ENCODE peak calls at places on chromosome X, in seven cellular contexts. J is IMR-90, R is thoracic aorta, X is spleen, A is PC-9, O is lower lobe of right lung, G is A549. S is an unnamed sample. For H3K9me3, the result is how much of the 10 kb centered on the place peaks cover.

GRCh38 chrX:53188763-53189162 is 36.2 kb downstream of the KDM5C start:
- DNase-seq in A (no peak), X (no peak), O (no peak), R (no peak), J (peak), G (no peak), S (no peak)

GRCh38 chrX:118724352-118724751 is 3.1 kb upstream of the IL13RA1 start:
- DNase-seq in O (no peak), G (no peak), R (no peak), J (no peak), X (no peak), A (no peak), S (no peak)

GRCh38 chrX:109390556-109390955 is 91.3 kb downstream of the GUCY2F start:
- DNase-seq in R (no peak), G (no peak), O (no peak), A (no peak), X (no peak), J (no peak), S (no peak)

GRCh38 chrX:150364347-150365050 is 1.4 kb downstream of the MAMLD1 start:
- DNase-seq in X (peak), A (no peak), J (peak), G (peak), O (peak), R (no peak), S (no peak)

GRCh38 chrX:136061302-136061701 is 76.1 kb downstream of the SLC9A6 start:
- DNase-seq in O (no peak), G (no peak), J (no peak), A (no peak), X (no peak), R (no peak), S (no peak)

GRCh38 chrX:37509349-37509748 is 62.1 kb upstream of the LANCL3 start:
- DNase-seq in R (no peak), O (no peak), J (no peak), A (no peak), X (no peak), G (no peak), S (no peak)

GRCh38 chrX:3345281-3346081 is 971 bp downstream of the MXRA5 start:
- DNase-seq in A (no peak), J (no peak), G (no peak), X (peak), R (no peak), O (peak), S (no peak)

GRCh38 chrX:10106801-10107200 is 50.0 kb upstream of the CLCN4 start:
- DNase-seq in G (no peak), R (no peak), A (no peak), J (no peak), O (no peak), X (peak), S (no peak)

GRCh38 chrX:131901581-131901980 is 121.5 kb upstream of the STK26 start:
- DNase-seq in X (no peak), J (no peak), A (no peak), O (no peak), R (no peak), G (no peak), S (no peak)

GRCh38 chrX:13064599-13065143 is 20.3 kb upstream of the FAM9C start:
- DNase-seq in R (no peak), G (peak), J (peak), O (no peak), A (no peak), X (no peak), S (no peak)

GRCh38 chrX:105260291-105261043 is 40.0 kb upstream of the TEX13A start:
- DNase-seq in G (no peak), A (no peak), X (no peak), O (no peak), J (no peak), R (no peak), S (no peak)

GRCh38 chrX:110430293-110431076 is 71.8 kb downstream of the RTL9 start:
- DNase-seq in A (no peak), J (no peak), G (no peak), R (no peak), X (no peak), O (no peak), S (no peak)

GRCh38 chrX:143319526-143319925 is 197.7 kb downstream of the SPANXN3 start:
- DNase-seq in R (no peak), G (no peak), A (no peak), X (no peak), O (no peak), J (no peak), S (no peak)

GRCh38 chrX:48972214-48973164 is 845 bp upstream of the KCND1 start:
- DNase-seq in O (no peak), R (no peak), A (no peak), X (no peak), G (peak), J (peak), S (no peak)

GRCh38 chrX:48974033-48974432 is 2.4 kb upstream of the KCND1 start:
- DNase-seq in A (no peak), X (peak), J (no peak), G (no peak), R (no peak), O (no peak), S (no peak)

GRCh38 chrX:48969471-48969870 is 2.2 kb downstream of the KCND1 start:
- DNase-seq in X (no peak), O (no peak), G (no peak), J (no peak), R (no peak), A (no peak), S (no peak)

GRCh38 chrX:48974574-48974973 is 2.9 kb upstream of the KCND1 start:
- DNase-seq in A (no peak), J (no peak), X (no peak), G (no peak), R (no peak), O (no peak), S (no peak)

GRCh38 chrX:48971325-48972213 is at the start of gene KCND1:
- DNase-seq in A (no peak), R (no peak), J (peak), X (no peak), G (no peak), O (no peak), S (no peak)
- H3K27ac ChIP-seq in A (no peak), R (peak), J (peak), X (peak), G (no peak), O (peak), S (no peak)

GRCh38 chrX:129650183-129650689 is 4.5 kb downstream of the APLN start:
- DNase-seq in X (no peak), G (no peak), J (no peak), A (no peak), O (no peak), R (no peak), S (no peak)
- H3K9me3 ChIP-seq in X (under half), G (under half), J (under half), A (under half), O (under half), R (under half), S (under half)

GRCh38 chrX:115625577-115626301 is 64.8 kb downstream of the PLS3 start:
- DNase-seq in G (no peak), X (no peak), J (peak), A (no peak), O (no peak), R (no peak), S (no peak)
- H3K27ac ChIP-seq in G (no peak), X (peak), J (peak), A (no peak), O (peak), R (peak), S (peak)

DNA sequence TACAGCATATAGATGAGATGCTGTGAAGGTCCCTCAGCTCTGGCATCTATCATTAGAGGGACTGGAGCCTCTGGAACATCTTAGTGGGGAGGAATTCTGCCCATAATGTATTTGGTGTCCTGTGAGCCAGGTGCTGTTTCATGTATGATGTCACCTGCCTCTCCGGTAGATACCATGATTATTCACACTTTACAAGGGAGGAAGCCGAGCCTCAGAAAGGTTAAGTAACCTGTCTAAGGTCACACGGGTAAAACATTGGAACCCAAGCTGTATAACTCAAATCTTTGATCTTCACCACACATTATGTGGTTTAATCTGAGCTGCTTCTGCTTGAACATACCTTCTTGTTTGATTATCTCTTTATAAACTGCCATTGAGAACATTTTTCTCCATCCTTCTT is 442.8 kb downstream of the BCOR start:
- DNase-seq in G (no peak), O (no peak), X (no peak), R (no peak), J (no peak), A (no peak), S (no peak)
- H3K9me3 ChIP-seq in G (under half), O (under half), X (under half), R (under half), J (under half), A (under half), S (under half)